ENCODE peak calls at places on chromosome 5, in ten cellular contexts. One of them, this sample, is unnamed.
A peak's percentile ranks its signal among the peaks of the same experiment; 100 is the strongest.

GRCh38 chr5:90949469-90950358 is 391.1 kb downstream of the ADGRV1 start:
- DNase-seq in spleen: no peak
- DNase-seq in body of pancreas: no peak
- DNase-seq in fibroblast of lung: peak; percentile 27
- DNase-seq in HL-60: no peak
- DNase-seq in kidney epithelial cell: no peak
- DNase-seq in endodermal cell: no peak
- DNase-seq in AG04449: no peak
- DNase-seq in WERI-Rb-1: no peak
- DNase-seq in CD8-positive, alpha-beta T cell: no peak
- DNase-seq in this sample: no peak

GRCh38 chr5:122576266-122577016 is 198.4 kb upstream of the SNX2 start:
- DNase-seq in kidney epithelial cell: no peak
- DNase-seq in endodermal cell: no peak
- DNase-seq in spleen: no peak
- DNase-seq in fibroblast of lung: peak; percentile 53
- DNase-seq in AG04449: no peak
- DNase-seq in WERI-Rb-1: peak; percentile 83
- DNase-seq in CD8-positive, alpha-beta T cell: no peak
- DNase-seq in body of pancreas: no peak
- DNase-seq in HL-60: no peak
- DNase-seq in this sample: no peak

GRCh38 chr5:16446993-16447392 is 18.6 kb downstream of the ZNF622 start:
- DNase-seq in kidney epithelial cell: no peak
- DNase-seq in spleen: no peak
- DNase-seq in endodermal cell: peak; percentile 54
- DNase-seq in AG04449: no peak
- DNase-seq in WERI-Rb-1: peak; percentile 79
- DNase-seq in CD8-positive, alpha-beta T cell: no peak
- DNase-seq in HL-60: no peak
- DNase-seq in fibroblast of lung: no peak
- DNase-seq in body of pancreas: no peak
- DNase-seq in this sample: no peak

GRCh38 chr5:43191740-43192557 is at the start of gene NIM1K:
- DNase-seq in kidney epithelial cell: no peak
- DNase-seq in WERI-Rb-1: peak; percentile 83
- DNase-seq in endodermal cell: peak; percentile 90
- DNase-seq in body of pancreas: peak; percentile 58
- DNase-seq in fibroblast of lung: peak; percentile 48
- DNase-seq in AG04449: no peak
- DNase-seq in HL-60: no peak
- DNase-seq in CD8-positive, alpha-beta T cell: peak; percentile 21
- DNase-seq in spleen: peak; percentile 84
- DNase-seq in this sample: peak; percentile 41

GRCh38 chr5:159894149-159894720 is 22.0 kb upstream of the ADRA1B start:
- DNase-seq in CD8-positive, alpha-beta T cell: no peak
- DNase-seq in spleen: no peak
- DNase-seq in fibroblast of lung: no peak
- DNase-seq in kidney epithelial cell: no peak
- DNase-seq in WERI-Rb-1: no peak
- DNase-seq in AG04449: no peak
- DNase-seq in HL-60: no peak
- DNase-seq in endodermal cell: no peak
- DNase-seq in body of pancreas: no peak
- DNase-seq in this sample: no peak

GRCh38 chr5:179875741-179876667 is 17.4 kb upstream of the MRNIP start:
- DNase-seq in endodermal cell: no peak
- DNase-seq in kidney epithelial cell: no peak
- DNase-seq in AG04449: no peak
- DNase-seq in spleen: peak; percentile 12
- DNase-seq in WERI-Rb-1: no peak
- DNase-seq in HL-60: no peak
- DNase-seq in body of pancreas: no peak
- DNase-seq in fibroblast of lung: no peak
- DNase-seq in CD8-positive, alpha-beta T cell: no peak
- DNase-seq in this sample: no peak

GRCh38 chr5:15105799-15106393 is 234.3 kb upstream of the ANKH start:
- DNase-seq in CD8-positive, alpha-beta T cell: peak; percentile 11
- DNase-seq in kidney epithelial cell: no peak
- DNase-seq in endodermal cell: peak; percentile 85
- DNase-seq in body of pancreas: peak; percentile 24
- DNase-seq in HL-60: peak; percentile 25
- DNase-seq in spleen: no peak
- DNase-seq in WERI-Rb-1: peak; percentile 75
- DNase-seq in fibroblast of lung: peak; percentile 28
- DNase-seq in AG04449: no peak
- DNase-seq in this sample: peak; percentile 61

GRCh38 chr5:142186821-142187594 is 78.4 kb downstream of the NDFIP1 start:
- DNase-seq in AG04449: no peak
- DNase-seq in HL-60: no peak
- DNase-seq in fibroblast of lung: no peak
- DNase-seq in endodermal cell: no peak
- DNase-seq in WERI-Rb-1: no peak
- DNase-seq in kidney epithelial cell: no peak
- DNase-seq in spleen: no peak
- DNase-seq in body of pancreas: no peak
- DNase-seq in CD8-positive, alpha-beta T cell: no peak
- DNase-seq in this sample: no peak

GRCh38 chr5:115170128-115170923 is 618 bp upstream of the TRIM36 start:
- DNase-seq in CD8-positive, alpha-beta T cell: no peak
- DNase-seq in HL-60: no peak
- DNase-seq in AG04449: no peak
- DNase-seq in kidney epithelial cell: no peak
- DNase-seq in spleen: peak; percentile 85
- DNase-seq in endodermal cell: peak; percentile 89
- DNase-seq in body of pancreas: no peak
- DNase-seq in WERI-Rb-1: peak; percentile 40
- DNase-seq in fibroblast of lung: no peak
- DNase-seq in this sample: peak; percentile 18

GRCh38 chr5:170105643-170106611 is at the start of gene FOXI1:
- DNase-seq in body of pancreas: no peak
- DNase-seq in fibroblast of lung: no peak
- DNase-seq in kidney epithelial cell: no peak
- DNase-seq in HL-60: peak; percentile 14
- DNase-seq in WERI-Rb-1: no peak
- DNase-seq in spleen: no peak
- DNase-seq in AG04449: no peak
- DNase-seq in endodermal cell: peak; percentile 73
- DNase-seq in CD8-positive, alpha-beta T cell: no peak
- DNase-seq in this sample: no peak

GRCh38 chr5:141872496-141873356 is 5.5 kb downstream of the PCDH1 start:
- DNase-seq in endodermal cell: peak; percentile 70
- DNase-seq in WERI-Rb-1: no peak
- DNase-seq in AG04449: no peak
- DNase-seq in kidney epithelial cell: no peak
- DNase-seq in CD8-positive, alpha-beta T cell: no peak
- DNase-seq in fibroblast of lung: no peak
- DNase-seq in HL-60: no peak
- DNase-seq in spleen: peak; percentile 6
- DNase-seq in body of pancreas: no peak
- DNase-seq in this sample: no peak

DNA sequence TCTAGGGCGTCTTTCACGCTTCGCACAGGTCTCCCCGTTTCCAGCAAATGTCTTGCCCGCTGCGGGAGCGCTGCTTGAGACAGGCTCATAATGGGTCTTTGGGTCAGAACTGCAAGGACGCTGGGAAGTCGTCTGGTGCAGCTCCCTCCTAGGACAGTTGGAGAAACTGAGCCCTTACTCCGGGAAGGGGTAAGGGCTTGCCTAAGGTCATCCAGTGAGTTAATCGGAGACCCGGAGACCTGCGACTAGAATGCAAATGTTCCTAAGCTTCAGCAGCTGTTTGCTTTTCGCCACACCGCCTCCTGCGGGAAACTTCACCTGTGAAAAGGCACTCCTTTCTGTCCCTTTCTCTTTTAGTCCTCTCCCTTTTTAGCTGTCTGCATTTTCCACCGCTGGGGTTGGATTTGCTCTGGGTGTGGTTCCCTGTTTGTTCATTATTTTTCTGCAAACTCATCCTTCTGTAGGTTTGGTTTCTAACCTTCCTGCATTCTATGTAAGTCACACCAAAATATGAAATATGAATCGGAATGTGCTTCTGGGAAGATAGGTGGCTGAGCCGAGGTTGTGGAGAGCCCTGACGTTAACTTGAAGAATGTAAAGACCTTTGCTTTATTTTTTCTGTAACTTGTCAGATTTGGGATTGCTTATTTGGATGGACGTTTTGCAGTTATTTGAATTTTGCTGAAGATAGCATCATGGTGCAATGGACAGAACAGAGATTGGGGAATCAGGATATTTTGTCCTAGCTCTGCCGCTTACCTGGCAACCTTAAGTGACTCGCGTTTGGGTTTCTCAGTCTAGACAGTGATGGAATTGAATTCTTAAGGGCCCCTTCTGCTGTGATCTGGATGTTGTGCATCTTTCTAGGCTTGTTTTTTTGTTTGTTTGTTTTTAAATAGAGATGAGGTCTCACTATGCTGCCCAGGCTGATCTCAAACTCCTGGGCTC is 909 bp downstream of the SLC36A1 start:
- DNase-seq in kidney epithelial cell: no peak
- DNase-seq in WERI-Rb-1: peak; percentile 37
- DNase-seq in AG04449: no peak
- DNase-seq in endodermal cell: peak; percentile 84
- DNase-seq in body of pancreas: peak; percentile 35
- DNase-seq in CD8-positive, alpha-beta T cell: peak; percentile 28
- DNase-seq in spleen: no peak
- DNase-seq in HL-60: no peak
- DNase-seq in fibroblast of lung: peak; percentile 4
- DNase-seq in this sample: peak; percentile 8
- TF ChIP-seq CTCF in kidney epithelial cell: peak; percentile 26
- TF ChIP-seq CTCF in WERI-Rb-1: peak; percentile 37
- TF ChIP-seq CTCF in AG04449: peak; percentile 4
- TF ChIP-seq CTCF in endodermal cell: peak; percentile 53
- TF ChIP-seq CTCF in body of pancreas: peak; percentile 13
- TF ChIP-seq CTCF in CD8-positive, alpha-beta T cell: no peak
- TF ChIP-seq CTCF in spleen: no peak
- TF ChIP-seq CTCF in HL-60: no peak
- TF ChIP-seq CTCF in fibroblast of lung: peak; percentile 5
- TF ChIP-seq CTCF in this sample: peak; percentile 20

DNA sequence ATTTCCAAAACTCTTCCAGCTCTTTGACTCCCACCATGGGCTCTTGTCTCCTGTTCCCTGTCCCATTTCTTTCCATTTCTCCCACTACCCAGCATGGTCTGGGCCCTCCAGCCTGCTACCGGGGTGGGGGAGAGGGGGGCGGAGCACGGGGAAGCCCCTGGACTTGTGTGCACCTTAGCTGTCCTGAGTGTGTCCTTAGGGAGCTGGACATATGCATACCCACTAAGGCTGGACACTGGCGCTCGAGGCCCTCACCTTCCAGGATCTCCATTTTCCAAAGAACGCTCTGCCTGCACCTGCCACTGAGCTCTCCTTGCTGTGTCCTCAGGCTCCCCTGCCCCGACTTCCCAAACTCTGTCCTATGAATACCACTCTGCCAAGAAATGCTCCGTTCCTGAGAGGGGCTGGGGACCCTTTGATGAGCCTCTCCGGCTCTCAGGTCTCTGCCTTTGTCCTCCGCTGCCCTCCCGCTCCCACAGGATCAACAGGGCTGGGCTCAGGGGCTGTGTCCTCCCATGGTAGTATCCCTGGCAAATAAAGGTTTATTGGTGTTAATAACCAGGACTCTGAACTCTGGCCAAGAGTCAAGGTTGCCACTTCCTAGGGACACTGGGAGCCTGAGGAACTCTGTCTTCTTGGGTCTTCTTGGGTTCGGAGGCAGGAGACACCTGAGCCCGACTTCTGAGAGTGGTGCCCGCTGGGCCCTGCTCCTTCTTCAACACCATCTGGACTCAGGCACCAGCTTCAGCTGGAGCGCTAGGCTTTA is 831 bp upstream of the SHROOM1 start:
- DNase-seq in endodermal cell: no peak
- DNase-seq in fibroblast of lung: no peak
- DNase-seq in WERI-Rb-1: no peak
- DNase-seq in CD8-positive, alpha-beta T cell: no peak
- DNase-seq in kidney epithelial cell: no peak
- DNase-seq in body of pancreas: no peak
- DNase-seq in HL-60: no peak
- DNase-seq in spleen: no peak
- DNase-seq in AG04449: no peak
- DNase-seq in this sample: no peak
- H3K4me3 ChIP-seq in endodermal cell: peak overlapping the region; percentile 74
- H3K4me3 ChIP-seq in fibroblast of lung: no peak overlapping the region
- H3K4me3 ChIP-seq in WERI-Rb-1: peak overlapping the region; percentile 62
- H3K4me3 ChIP-seq in CD8-positive, alpha-beta T cell: no peak overlapping the region
- H3K4me3 ChIP-seq in kidney epithelial cell: no peak overlapping the region
- H3K4me3 ChIP-seq in body of pancreas: no peak overlapping the region
- H3K4me3 ChIP-seq in HL-60: no peak overlapping the region
- H3K4me3 ChIP-seq in spleen: peak overlapping the region; percentile 71
- H3K4me3 ChIP-seq in AG04449: peak overlapping the region; percentile 64
- H3K4me3 ChIP-seq in this sample: no peak overlapping the region

GRCh38 chr5:149237662-149238061 is 34.0 kb upstream of the AFAP1L1 start:
- DNase-seq in fibroblast of lung: no peak
- DNase-seq in CD8-positive, alpha-beta T cell: no peak
- DNase-seq in WERI-Rb-1: no peak
- DNase-seq in kidney epithelial cell: no peak
- DNase-seq in endodermal cell: peak; percentile 59
- DNase-seq in AG04449: no peak
- DNase-seq in spleen: no peak
- DNase-seq in HL-60: no peak
- DNase-seq in body of pancreas: no peak
- DNase-seq in this sample: no peak
- TF ChIP-seq CTCF in fibroblast of lung: peak; percentile 38
- TF ChIP-seq CTCF in CD8-positive, alpha-beta T cell: no peak
- TF ChIP-seq CTCF in WERI-Rb-1: no peak
- TF ChIP-seq CTCF in kidney epithelial cell: peak; percentile 12
- TF ChIP-seq CTCF in endodermal cell: peak; percentile 65
- TF ChIP-seq CTCF in AG04449: no peak
- TF ChIP-seq CTCF in spleen: no peak
- TF ChIP-seq CTCF in HL-60: no peak
- TF ChIP-seq CTCF in body of pancreas: no peak
- TF ChIP-seq CTCF in this sample: peak; percentile 26

DNA sequence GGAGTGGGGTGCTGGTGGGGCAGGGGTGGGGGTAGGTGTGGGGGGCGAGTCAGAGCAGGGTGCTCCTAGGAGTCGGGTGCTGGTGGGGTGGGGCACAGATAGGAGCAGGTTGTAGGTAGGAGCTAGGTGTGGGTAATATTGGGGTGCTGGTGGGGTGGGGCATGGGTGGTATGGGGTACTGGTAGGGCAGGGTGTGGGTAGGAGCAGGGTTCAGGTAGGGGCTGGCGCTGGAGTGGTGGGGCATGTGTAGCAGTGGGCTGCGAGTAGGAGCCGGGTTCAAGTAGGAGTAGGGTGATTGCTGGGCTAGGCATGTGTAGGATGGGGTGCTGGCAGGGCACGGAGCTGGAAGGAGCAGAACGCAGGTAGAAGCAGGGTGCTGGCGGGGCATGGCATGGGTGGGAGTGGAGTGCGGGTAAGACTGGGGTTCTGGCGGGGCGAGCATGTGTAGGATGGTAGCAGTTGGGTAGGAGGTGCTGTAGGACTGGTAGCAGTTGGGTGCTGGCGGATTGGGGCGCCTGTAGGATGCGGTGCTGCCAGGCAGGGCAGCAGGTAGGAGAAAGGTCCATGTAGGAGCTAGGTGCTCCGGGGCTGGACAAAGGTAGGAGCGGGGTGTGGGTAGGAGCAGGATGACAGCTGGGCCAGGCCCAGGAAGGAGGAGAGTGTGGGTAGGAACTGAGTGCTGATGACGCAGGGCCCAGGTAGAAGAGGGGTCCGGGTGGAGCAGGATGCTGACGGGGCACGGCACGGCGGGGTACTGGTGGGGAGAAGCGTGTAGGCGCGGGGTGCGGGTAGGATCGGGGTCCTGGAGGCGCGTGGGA is 105.5 kb upstream of the SIMC1 start:
- DNase-seq in AG04449: no peak
- DNase-seq in HL-60: no peak
- DNase-seq in endodermal cell: peak; percentile 59
- DNase-seq in CD8-positive, alpha-beta T cell: peak; percentile 14
- DNase-seq in spleen: no peak
- DNase-seq in body of pancreas: no peak
- DNase-seq in kidney epithelial cell: no peak
- DNase-seq in WERI-Rb-1: no peak
- DNase-seq in fibroblast of lung: no peak
- DNase-seq in this sample: no peak
- H3K4me3 ChIP-seq in AG04449: no peak overlapping the region
- H3K4me3 ChIP-seq in HL-60: no peak overlapping the region
- H3K4me3 ChIP-seq in endodermal cell: no peak overlapping the region
- H3K4me3 ChIP-seq in CD8-positive, alpha-beta T cell: peak overlapping the region; percentile 50
- H3K4me3 ChIP-seq in spleen: peak overlapping the region; percentile 42
- H3K4me3 ChIP-seq in body of pancreas: no peak overlapping the region
- H3K4me3 ChIP-seq in kidney epithelial cell: no peak overlapping the region
- H3K4me3 ChIP-seq in WERI-Rb-1: no peak overlapping the region
- H3K4me3 ChIP-seq in fibroblast of lung: no peak overlapping the region
- H3K4me3 ChIP-seq in this sample: no peak overlapping the region

This sample was measured in fibroblast of mammary gland.